ENCODE peak calls at places on chromosome 10, in six cellular contexts. L is neuronal stem cell, R is IMR-90, X is H9, J is mesenchymal stem cell, P is H1. D is an unnamed sample.
A peak's percentile ranks its signal among the peaks of the same experiment; 100 is the strongest.

GRCh38 chr10:24238527-24239247 is 29.7 kb downstream of the KIAA1217 start:
- DNase-seq in L (no peak), R (no peak), X (no peak), J (no peak), P (no peak), D (peak; percentile 77)

GRCh38 chr10:122112021-122112616 is 123.2 kb downstream of the TACC2 start:
- DNase-seq in L (no peak), R (peak; percentile 76), X (no peak), J (peak; percentile 90), P (no peak), D (no peak)

GRCh38 chr10:31677198-31678138 is 251.2 kb downstream of the ARHGAP12 start:
- DNase-seq in L (peak; percentile 96), R (no peak), X (peak; percentile 83), J (no peak), P (peak; percentile 73), D (no peak)

GRCh38 chr10:12819656-12820055 is 181.9 kb downstream of the CCDC3 start:
- DNase-seq in L (no peak), R (no peak), X (no peak), J (no peak), P (no peak), D (no peak)

GRCh38 chr10:119090026-119090808 is 9.6 kb upstream of the EIF3A start:
- DNase-seq in L (no peak), R (no peak), X (no peak), J (no peak), P (no peak), D (no peak)

GRCh38 chr10:2121315-2121714 is 384.0 kb upstream of the ADARB2 start:
- DNase-seq in L (no peak), R (no peak), X (no peak), J (no peak), P (no peak), D (no peak)

GRCh38 chr10:95792874-95793285 is 36.9 kb downstream of the ENTPD1 start:
- DNase-seq in L (no peak), R (peak; percentile 72), X (no peak), J (no peak), P (no peak), D (peak; percentile 15)

GRCh38 chr10:60894816-60895215 is 49.2 kb downstream of the RHOBTB1 start:
- DNase-seq in L (no peak), R (no peak), X (no peak), J (peak; percentile 83), P (no peak), D (peak; percentile 77)

GRCh38 chr10:27372095-27372494 is 131.5 kb upstream of the ACBD5 start:
- DNase-seq in L (no peak), R (no peak), X (no peak), J (no peak), P (no peak), D (no peak)

GRCh38 chr10:90557385-90557784 is 300.5 kb downstream of the HTR7 start:
- DNase-seq in L (no peak), R (no peak), X (no peak), J (no peak), P (no peak), D (no peak)
- H3K4ac ChIP-seq in L (no peak overlapping the region), R (no peak overlapping the region), X (no peak overlapping the region), J (no peak overlapping the region), P (no peak overlapping the region), D (no peak overlapping the region)

DNA sequence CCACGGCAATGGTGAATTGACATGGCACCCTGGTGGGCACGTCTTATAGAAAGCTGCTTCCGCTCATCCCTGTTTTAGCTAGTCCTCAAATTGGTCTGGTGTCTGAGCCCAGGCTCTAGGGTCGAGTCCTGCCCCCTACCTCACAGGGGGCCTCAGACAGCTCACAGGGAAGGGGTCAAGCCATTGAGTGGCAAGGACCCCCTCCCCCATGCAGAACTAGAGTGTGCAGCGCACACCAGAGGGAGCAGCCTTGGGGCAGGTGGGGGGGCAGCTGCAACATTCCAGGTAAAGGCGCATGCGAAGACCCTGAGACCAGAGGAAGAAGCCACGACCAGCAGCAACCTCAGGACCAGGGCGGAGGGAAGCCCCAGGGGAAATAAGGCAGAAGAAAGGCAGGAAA is 240.4 kb upstream of the PPP2R2D start:
- DNase-seq in L (no peak), R (no peak), X (no peak), J (no peak), P (no peak), D (no peak)
- H2AFZ ChIP-seq in L (no peak overlapping the region), R (no peak overlapping the region), X (no peak overlapping the region), J (no peak overlapping the region), P (no peak overlapping the region), D (no peak overlapping the region)

DNA sequence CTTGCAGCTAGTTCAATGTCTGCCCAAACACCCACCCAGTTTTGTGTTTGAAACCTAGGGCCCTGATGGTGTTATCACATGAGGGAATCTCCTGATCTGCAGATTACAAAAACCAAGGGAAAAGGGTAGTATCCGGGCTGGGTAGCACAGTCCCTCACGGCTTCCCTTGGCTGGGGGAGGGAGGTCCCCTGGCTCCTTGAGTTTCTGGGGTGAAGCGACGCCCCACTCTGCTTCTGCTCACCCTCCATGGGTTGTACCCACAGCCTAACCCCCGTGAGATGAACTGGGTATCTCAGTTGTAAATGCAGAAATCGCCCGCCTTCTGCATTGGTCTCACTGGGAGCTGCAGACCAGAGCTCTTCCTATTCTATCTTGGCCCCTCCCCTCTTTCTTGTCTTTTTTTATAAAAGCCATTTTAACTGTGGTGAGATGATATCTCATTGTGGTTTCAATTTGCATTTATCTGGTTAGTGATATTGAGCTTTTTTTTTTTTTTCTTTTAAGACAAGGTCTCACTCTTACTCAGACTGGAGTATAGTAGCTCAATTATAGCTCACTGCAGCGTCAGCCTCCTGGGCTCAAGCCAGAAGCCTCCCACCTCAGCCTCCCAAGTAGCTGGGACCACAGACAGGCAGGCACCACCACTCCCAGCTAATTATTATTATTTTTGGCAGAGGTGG is 87.8 kb downstream of the ABCC2 start:
- DNase-seq in L (no peak), R (no peak), X (no peak), J (no peak), P (no peak), D (peak; percentile 59)
- H3K4ac ChIP-seq in L (no peak overlapping the region), R (no peak overlapping the region), X (no peak overlapping the region), J (no peak overlapping the region), P (no peak overlapping the region), D (no peak overlapping the region)

DNA sequence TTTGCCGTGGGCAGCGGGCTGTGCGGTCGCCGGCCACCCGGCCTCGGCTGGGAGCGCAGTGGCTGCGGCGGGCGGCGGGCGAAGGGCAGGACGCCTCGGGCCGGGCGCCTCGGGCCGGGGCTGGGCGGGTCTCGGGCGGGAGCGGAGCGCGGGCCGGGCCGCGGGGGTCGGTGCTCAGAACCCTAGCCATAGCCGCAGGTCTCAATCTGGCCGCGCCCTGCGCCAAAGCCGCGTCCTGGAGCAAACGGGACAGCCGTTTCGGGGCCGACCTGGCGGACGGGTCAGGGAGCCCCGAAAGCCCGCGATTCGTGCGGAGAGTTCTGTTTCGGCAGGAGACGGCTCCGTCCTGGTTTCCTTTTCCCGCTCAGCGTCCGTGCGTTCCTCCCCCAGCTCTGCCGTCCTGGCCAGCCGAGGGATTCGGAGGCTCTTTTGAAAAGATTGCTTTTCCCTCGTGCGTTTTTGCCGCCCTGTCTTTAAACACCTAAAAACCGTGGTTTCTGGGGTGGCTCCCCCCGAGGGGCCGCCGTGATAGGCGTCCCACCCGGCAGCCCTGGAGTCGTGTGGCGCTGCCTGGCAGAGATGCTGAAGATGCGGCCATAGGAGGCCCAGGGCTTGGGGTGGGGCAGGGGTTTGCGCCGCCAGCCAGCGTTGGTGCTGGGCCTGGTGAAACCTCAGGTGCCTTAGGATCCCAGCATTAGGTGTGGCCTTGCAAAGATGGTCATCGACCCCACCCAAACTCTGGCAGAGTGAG is 727 bp downstream of the RET start:
- DNase-seq in L (no peak), R (no peak), X (no peak), J (no peak), P (peak; percentile 69), D (no peak)
- H2AFZ ChIP-seq in L (peak overlapping the region; percentile 61), R (peak overlapping the region; percentile 63), X (no peak overlapping the region), J (no peak overlapping the region), P (no peak overlapping the region), D (peak overlapping the region; percentile 47)

DNA sequence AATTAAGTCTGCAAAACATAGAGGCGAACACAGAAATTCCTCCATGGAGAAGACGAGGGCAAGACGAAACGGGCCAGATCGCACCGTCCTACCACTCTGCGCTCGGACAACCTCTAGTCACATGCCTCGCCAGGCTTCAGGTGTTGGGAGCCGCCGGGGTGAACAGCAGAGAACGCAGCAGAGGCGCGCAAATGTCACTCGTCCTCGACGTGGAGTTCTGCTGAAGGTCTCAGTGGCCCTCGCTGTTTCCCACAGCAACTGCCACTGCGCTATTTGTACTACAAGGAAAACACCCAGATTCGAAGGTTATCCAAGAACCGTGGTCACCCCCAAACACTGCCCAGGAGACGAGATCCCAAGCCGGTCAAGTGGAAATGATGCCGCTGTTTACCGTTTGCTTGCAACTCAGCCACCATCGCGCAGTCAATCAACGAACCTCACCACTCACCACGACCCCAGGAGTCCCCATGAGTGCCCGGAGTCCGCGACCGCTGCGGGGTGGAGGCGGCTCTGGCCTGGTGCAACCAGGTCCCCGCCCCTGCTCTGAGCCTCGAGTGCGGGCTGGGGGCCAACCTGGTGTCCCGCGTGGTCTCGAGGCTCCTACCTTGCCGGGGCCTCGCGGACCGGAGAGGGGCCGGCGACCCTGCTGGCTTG is 9.1 kb downstream of the CTBP2 start:
- DNase-seq in L (no peak), R (no peak), X (peak; percentile 52), J (no peak), P (no peak), D (no peak)
- H3K4ac ChIP-seq in L (no peak overlapping the region), R (no peak overlapping the region), X (no peak overlapping the region), J (peak overlapping the region; percentile 66), P (peak overlapping the region; percentile 92), D (peak overlapping the region; percentile 85)

DNA sequence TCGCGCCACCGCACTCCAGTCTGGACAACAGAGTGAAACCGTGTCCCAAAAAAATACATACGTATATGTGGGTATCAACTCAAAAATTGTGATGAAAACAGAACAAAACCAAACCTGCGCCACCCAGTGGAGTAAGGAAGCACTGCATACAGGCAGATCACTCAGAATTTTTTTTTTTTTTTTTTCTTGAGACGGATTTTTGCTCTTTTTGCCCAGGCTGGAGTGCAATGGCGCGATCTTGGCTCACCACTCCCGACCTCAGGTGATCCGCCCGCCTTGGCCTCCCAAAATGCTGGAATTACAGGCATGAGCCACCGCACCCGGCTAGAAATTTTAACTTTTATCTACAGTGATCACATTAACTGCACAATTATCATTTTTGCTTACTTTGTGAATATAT is 9.1 kb upstream of the TMEM236 start:
- DNase-seq in L (peak; percentile 47), R (peak; percentile 60), X (peak; percentile 52), J (peak; percentile 53), P (peak; percentile 84), D (peak; percentile 33)
- H2AFZ ChIP-seq in L (peak overlapping the region; percentile 68), R (peak overlapping the region; percentile 81), X (peak overlapping the region; percentile 56), J (peak overlapping the region; percentile 52), P (no peak overlapping the region), D (no peak overlapping the region)